ENCODE peak calls at places on chromosomes 3 and 15, in four cellular contexts. H is activated CD8-positive, alpha-beta memory T cell treated with anti-CD3 and anti-CD28 coated beads, Interleukin-2, amount 50 U/mL, for 4 hours; J is gastrocnemius medialis; U is Right ventricle myocardium superior. Z is an unnamed sample.

GRCh38 chr3:16482770-16483531 is 30.5 kb downstream of the RFTN1 start:
- DNase-seq in H (peak), J (no peak), U (peak), Z (no peak)

GRCh38 chr3:157226173-157226847 is 66.4 kb upstream of the CCNL1 start:
- DNase-seq in H (no peak), J (no peak), U (no peak), Z (no peak)

GRCh38 chr15:81573098-81573746 is 199.2 kb upstream of the TMC3 start:
- DNase-seq in H (no peak), J (no peak), U (no peak), Z (no peak)

GRCh38 chr15:48309740-48310139 is 21.5 kb upstream of the DUT start:
- DNase-seq in H (no peak), J (no peak), U (no peak), Z (no peak)

GRCh38 chr15:85792872-85793621 is 1.7 kb downstream of the KLHL25 start:
- DNase-seq in H (no peak), J (no peak), U (no peak), Z (no peak)

GRCh38 chr3:66722675-66723074 is 221.9 kb upstream of the LRIG1 start:
- DNase-seq in H (no peak), J (no peak), U (no peak), Z (peak)

GRCh38 chr3:138196023-138196422 is 8.9 kb downstream of the ARMC8 start:
- DNase-seq in H (no peak), J (no peak), U (no peak), Z (no peak)

GRCh38 chr3:11136871-11137626 is 17.2 kb upstream of the HRH1 start:
- DNase-seq in H (no peak), J (peak), U (no peak), Z (no peak)

GRCh38 chr3:20569310-20569709 is 383.3 kb upstream of the SGO1 start:
- DNase-seq in H (no peak), J (no peak), U (no peak), Z (no peak)

GRCh38 chr3:40470706-40471105 is 6.2 kb upstream of the ZNF619 start:
- DNase-seq in H (no peak), J (no peak), U (no peak), Z (no peak)

GRCh38 chr3:169641167-169641566 is 22.3 kb downstream of the MECOM start:
- DNase-seq in H (no peak), J (no peak), U (no peak), Z (no peak)

GRCh38 chr3:48236531-48236930 is 4.4 kb upstream of the ZNF589 start:
- DNase-seq in H (no peak), J (peak), U (no peak), Z (no peak)

GRCh38 chr3:87247086-87247781 is 20.1 kb downstream of the CHMP2B start:
- DNase-seq in H (no peak), J (no peak), U (no peak), Z (no peak)

GRCh38 chr15:32765236-32765635 is 47.4 kb downstream of the GREM1 start:
- DNase-seq in H (no peak), J (no peak), U (no peak), Z (no peak)

GRCh38 chr3:71163216-71163918 is 420.2 kb downstream of the FOXP1 start:
- DNase-seq in H (no peak), J (no peak), U (no peak), Z (no peak)

GRCh38 chr3:131619821-131620220 is 117.0 kb upstream of the MRPL3 start:
- DNase-seq in H (no peak), J (no peak), U (no peak), Z (no peak)

GRCh38 chr15:76339302-76340197 is 3.0 kb downstream of the ISL2 start:
- DNase-seq in H (no peak), J (no peak), U (no peak), Z (no peak)

GRCh38 chr15:99590913-99591646 is 25.3 kb downstream of the MEF2A start:
- DNase-seq in H (no peak), J (no peak), U (no peak), Z (no peak)